ENCODE peak calls at places on chromosomes 5 and 9, in eight cellular contexts. V is A549, F is WTC11, A is IMR-90, T is SK-N-SH, Y is K562, X is HepG2, M is H1. H is an unnamed sample.

GRCh38 chr5:83377131-83377865 is 94.2 kb upstream of the VCAN start:
- DNase-seq in V (no peak), F (no peak), A (peak; percentile 92), T (no peak), Y (no peak), X (no peak), M (no peak), H (no peak)

GRCh38 chr5:1734908-1735289 is 64.7 kb downstream of the MRPL36 start:
- DNase-seq in V (no peak), F (no peak), A (no peak), T (no peak), Y (no peak), X (no peak), M (peak; percentile 43), H (no peak)

GRCh38 chr5:57499262-57500050 is 16.8 kb upstream of the ACTBL2 start:
- DNase-seq in V (peak; percentile 74), F (peak; percentile 29), A (peak; percentile 69), T (peak; percentile 36), Y (peak; percentile 46), X (peak; percentile 5), M (no peak), H (peak; percentile 44)

GRCh38 chr9:116687074-116687761 is at the start of gene TRIM32:
- DNase-seq in V (peak; percentile 88), F (peak; percentile 95), A (peak; percentile 81), T (peak; percentile 98), Y (peak; percentile 95), X (peak; percentile 86), M (peak; percentile 99), H (peak; percentile 51)

GRCh38 chr5:94855543-94855942 is 237.1 kb downstream of the SLF1 start:
- DNase-seq in V (no peak), F (no peak), A (no peak), T (no peak), Y (no peak), X (no peak), M (no peak), H (no peak)

GRCh38 chr5:76787237-76787636 is 31.6 kb upstream of the F2RL1 start:
- DNase-seq in V (peak; percentile 83), F (no peak), A (peak; percentile 95), T (no peak), Y (no peak), X (peak; percentile 69), M (no peak), H (no peak)

GRCh38 chr5:128920345-128921215 is 44.7 kb upstream of the SLC27A6 start:
- DNase-seq in V (peak; percentile 10), F (no peak), A (peak; percentile 59), T (no peak), Y (no peak), X (no peak), M (no peak), H (no peak)

GRCh38 chr5:122473138-122473843 is 161.3 kb downstream of the SNCAIP start:
- DNase-seq in V (no peak), F (no peak), A (no peak), T (no peak), Y (no peak), X (no peak), M (no peak), H (no peak)

GRCh38 chr5:87400305-87400899 is 12.3 kb downstream of the CCNH start:
- DNase-seq in V (peak; percentile 48), F (no peak), A (peak; percentile 61), T (peak; percentile 35), Y (peak; percentile 40), X (peak; percentile 13), M (no peak), H (no peak)

GRCh38 chr5:21398511-21398910 is 1410.5 kb upstream of the CDH18 start:
- DNase-seq in V (no peak), F (no peak), A (no peak), T (no peak), Y (no peak), X (no peak), M (no peak), H (no peak)

DNA sequence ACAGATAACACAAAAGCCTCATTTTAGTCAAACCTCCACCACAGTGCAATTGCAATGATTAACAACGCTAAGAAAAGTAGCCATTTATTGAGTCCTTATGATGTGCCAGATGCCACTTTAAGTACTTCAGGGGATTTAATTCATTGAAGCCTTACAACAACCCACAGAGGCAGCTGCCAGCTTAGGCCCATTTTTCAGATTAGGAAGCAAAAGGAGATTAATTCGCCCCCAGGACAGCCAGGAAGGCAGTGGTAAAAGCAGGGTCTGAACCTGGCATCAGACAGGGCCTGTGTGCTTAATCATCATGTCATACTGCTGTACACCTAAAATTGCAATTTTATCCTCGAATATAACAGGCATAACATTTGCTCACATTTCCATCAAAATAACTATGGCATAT is 23.9 kb downstream of the MED27 start:
- DNase-seq in V (no peak), F (no peak), A (no peak), T (no peak), Y (no peak), X (no peak), M (no peak), H (no peak)
- TF ChIP-seq CTCF in V (no peak), F (no peak), A (no peak), T (no peak), Y (no peak), X (no peak), M (no peak), H (no peak)

DNA sequence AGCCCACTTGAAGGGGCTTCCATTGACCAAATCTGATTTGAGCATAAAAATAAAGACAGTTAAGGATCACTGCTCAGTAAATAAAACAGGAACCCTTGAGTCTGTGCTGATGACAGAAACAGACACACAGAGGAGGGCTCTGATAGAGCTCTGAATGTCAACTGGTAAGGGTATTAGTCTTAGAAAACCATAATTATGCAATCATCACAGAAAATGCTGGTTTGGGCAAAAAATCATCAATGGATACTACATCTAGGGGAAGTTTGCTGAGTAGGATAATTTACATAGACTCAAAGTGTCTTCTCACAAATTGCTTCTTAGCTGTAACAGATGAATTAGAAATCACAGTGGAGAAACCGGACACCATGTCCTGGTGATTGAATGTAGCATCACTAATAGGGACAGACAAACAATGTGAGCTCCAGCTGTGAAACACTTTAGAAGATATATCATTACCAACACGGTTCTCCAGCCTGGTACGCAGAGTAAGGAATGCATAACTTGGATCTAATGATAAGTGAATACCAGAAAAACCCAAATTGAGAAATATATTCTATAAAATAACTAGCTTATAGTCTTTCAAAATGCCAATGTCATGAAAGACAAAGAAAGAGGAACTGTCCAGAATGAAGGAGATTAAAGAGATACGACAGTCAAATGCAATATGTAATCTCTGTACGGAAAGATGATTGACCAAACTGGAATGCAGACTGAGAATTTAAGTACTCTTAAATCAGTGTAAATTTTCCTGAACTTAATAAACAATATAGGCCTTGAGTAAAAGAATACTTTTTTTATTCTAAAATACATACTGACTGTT is 17.4 kb downstream of the CHD1 start:
- DNase-seq in V (no peak), F (no peak), A (no peak), T (no peak), Y (no peak), X (no peak), M (no peak), H (no peak)
- TF ChIP-seq USF2 in V (no peak), F (no peak), A (no peak), T (no peak), Y (no peak), X (no peak), M (no peak), H (no peak)

GRCh38 chr5:8993031-8993430 is 552.8 kb downstream of the SEMA5A start:
- DNase-seq in V (peak; percentile 4), F (no peak), A (no peak), T (no peak), Y (peak; percentile 23), X (no peak), M (no peak), H (no peak)
- TF ChIP-seq CTCF in V (no peak), F (peak; percentile 25), A (peak; percentile 40), T (peak; percentile 59), Y (no peak), X (no peak), M (peak; percentile 47), H (peak; percentile 17)

GRCh38 chr5:124658867-124659557 is 87.4 kb downstream of the ZNF608 start:
- DNase-seq in V (no peak), F (no peak), A (no peak), T (no peak), Y (no peak), X (no peak), M (no peak), H (no peak)

GRCh38 chr5:124660229-124661093 is 86.0 kb downstream of the ZNF608 start:
- DNase-seq in V (peak; percentile 38), F (no peak), A (no peak), T (no peak), Y (no peak), X (no peak), M (no peak), H (no peak)

GRCh38 chr5:124662261-124662781 is 84.1 kb downstream of the ZNF608 start:
- DNase-seq in V (peak; percentile 81), F (no peak), A (no peak), T (no peak), Y (no peak), X (no peak), M (no peak), H (no peak)

GRCh38 chr5:124661317-124662141 is 84.9 kb downstream of the ZNF608 start:
- DNase-seq in V (peak; percentile 97), F (no peak), A (peak; percentile 92), T (no peak), Y (peak; percentile 25), X (peak; percentile 99), M (no peak), H (no peak)

DNA sequence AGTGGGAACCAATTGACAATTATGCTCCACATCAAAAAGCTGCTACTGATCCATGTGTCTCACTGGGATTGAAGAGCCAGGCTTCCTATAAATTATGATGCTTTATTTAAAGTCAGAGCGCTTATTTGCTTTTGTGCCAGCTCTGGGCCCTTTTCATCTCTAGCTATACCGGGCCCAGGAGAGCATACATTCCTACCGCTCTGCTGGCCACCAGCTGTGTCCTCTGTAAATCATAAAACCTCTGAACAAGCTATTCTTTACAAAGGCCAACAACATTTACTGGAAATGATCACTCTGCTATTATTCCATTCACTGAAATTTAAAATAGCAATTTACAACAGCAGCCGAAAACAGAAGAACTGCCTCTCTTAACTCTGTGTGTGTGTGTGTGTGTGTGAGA is 86.6 kb downstream of the ZNF608 start:
- DNase-seq in V (no peak), F (no peak), A (no peak), T (no peak), Y (no peak), X (no peak), M (no peak), H (no peak)
- TF ChIP-seq USF2 in V (no peak), F (no peak), A (no peak), T (no peak), Y (no peak), X (no peak), M (no peak), H (no peak)